ENCODE peak calls at places on chromosomes 16 and 17, in four cellular contexts. Z is transverse colon, A is left ventricle myocardium inferior, R is cardiac muscle cell. F is an unnamed sample.

GRCh38 chr16:48687421-48688038 is 77.5 kb upstream of the N4BP1 start:
- DNase-seq in Z (peak; percentile 18), A (peak; percentile 32), R (peak; percentile 82), F (no peak)

GRCh38 chr17:65171753-65172152 is 34.6 kb downstream of the RGS9 start:
- DNase-seq in Z (no peak), A (no peak), R (no peak), F (no peak)

GRCh38 chr16:17362946-17363345 is 107.8 kb downstream of the XYLT1 start:
- DNase-seq in Z (no peak), A (no peak), R (no peak), F (no peak)

GRCh38 chr16:19294156-19294649 is 8.7 kb downstream of the CLEC19A start:
- DNase-seq in Z (peak; percentile 37), A (peak; percentile 46), R (no peak), F (no peak)

GRCh38 chr17:6468051-6468790 is 24.0 kb downstream of the PIMREG start:
- DNase-seq in Z (no peak), A (no peak), R (no peak), F (no peak)

GRCh38 chr16:56606688-56607618 is 1.4 kb upstream of the MT2A start:
- DNase-seq in Z (peak; percentile 67), A (peak; percentile 68), R (no peak), F (peak; percentile 24)

GRCh38 chr16:4517812-4518211 is 20.8 kb downstream of the CDIP1 start:
- DNase-seq in Z (no peak), A (no peak), R (peak; percentile 67), F (no peak)

GRCh38 chr16:50665128-50665878 is 15.8 kb downstream of the SNX20 start:
- DNase-seq in Z (peak; percentile 82), A (peak; percentile 74), R (peak; percentile 83), F (peak; percentile 71)

GRCh38 chr16:15608398-15609285 is 34.3 kb downstream of the MARF1 start:
- DNase-seq in Z (no peak), A (no peak), R (no peak), F (no peak)

GRCh38 chr17:44792276-44792675 is 33.5 kb downstream of the ADAM11 start:
- DNase-seq in Z (no peak), A (no peak), R (no peak), F (no peak)

GRCh38 chr17:61426482-61427304 is 25.5 kb upstream of the TBX4 start:
- DNase-seq in Z (no peak), A (no peak), R (no peak), F (no peak)

GRCh38 chr16:55498101-55498500 is 10.8 kb upstream of the LPCAT2 start:
- DNase-seq in Z (no peak), A (no peak), R (no peak), F (no peak)

GRCh38 chr17:79840989-79841286 is 1.7 kb upstream of the CBX4 start:
- DNase-seq in Z (no peak), A (no peak), R (no peak), F (no peak)

GRCh38 chr16:85262558-85263196 is 150.4 kb upstream of the CIBAR2 start:
- DNase-seq in Z (no peak), A (no peak), R (no peak), F (no peak)

GRCh38 chr16:2960183-2961010 is 3.7 kb upstream of the KREMEN2 start:
- DNase-seq in Z (peak; percentile 20), A (no peak), R (no peak), F (no peak)

GRCh38 chr16:16019488-16019887 is 70.1 kb downstream of the ABCC1 start:
- DNase-seq in Z (no peak), A (no peak), R (no peak), F (no peak)

GRCh38 chr16:7209598-7209997 is 123.0 kb upstream of the RBFOX1 start:
- DNase-seq in Z (no peak), A (no peak), R (no peak), F (no peak)

GRCh38 chr17:49548506-49549310 is 27.0 kb upstream of the NXPH3 start:
- DNase-seq in Z (no peak), A (peak; percentile 62), R (peak; percentile 48), F (no peak)

GRCh38 chr16:89784409-89784808 is 32.0 kb downstream of the FANCA start:
- DNase-seq in Z (no peak), A (no peak), R (no peak), F (no peak)

GRCh38 chr16:27273670-27274522 is 5.3 kb upstream of the NSMCE1 start:
- DNase-seq in Z (peak; percentile 41), A (no peak), R (no peak), F (peak; percentile 44)

GRCh38 chr17:78110363-78111011 is 18.1 kb downstream of the TMC6 start:
- DNase-seq in Z (no peak), A (peak; percentile 42), R (no peak), F (no peak)

GRCh38 chr17:3590231-3590630 is 19.0 kb downstream of the TRPV1 start:
- DNase-seq in Z (no peak), A (no peak), R (no peak), F (no peak)

GRCh38 chr16:17744903-17745581 is 274.3 kb upstream of the XYLT1 start:
- DNase-seq in Z (no peak), A (no peak), R (peak; percentile 25), F (no peak)

GRCh38 chr16:53094013-53094630 is 39.3 kb downstream of the CHD9 start:
- DNase-seq in Z (peak; percentile 90), A (peak; percentile 68), R (peak; percentile 34), F (no peak)

GRCh38 chr17:68133370-68134045 is 98.0 kb downstream of the KPNA2 start:
- DNase-seq in Z (no peak), A (peak; percentile 41), R (no peak), F (no peak)

GRCh38 chr16:87765776-87766484 is at the start of gene KLHDC4:
- DNase-seq in Z (peak; percentile 94), A (peak; percentile 91), R (peak; percentile 91), F (peak; percentile 76)
- H3K4me3 ChIP-seq in Z (peak within 1 kb of the TSS; percentile 66), A (peak within 1 kb of the TSS; percentile 100), R (peak within 1 kb of the TSS; percentile 67), F (peak within 1 kb of the TSS; percentile 71)

GRCh38 chr17:62630365-62631085 is 3.1 kb downstream of the MRC2 start:
- DNase-seq in Z (no peak), A (no peak), R (no peak), F (no peak)
- H3K4me1 ChIP-seq in Z (peaks cover 20% of the 10 kb centered on the region), A (peaks cover 30% of the 10 kb centered on the region), R (peaks cover 23% of the 10 kb centered on the region), F (peaks cover 6% of the 10 kb centered on the region)

GRCh38 chr17:59761385-59762021 is 54.0 kb downstream of the VMP1 start:
- DNase-seq in Z (no peak), A (no peak), R (peak; percentile 56), F (no peak)
- H3K27ac ChIP-seq in Z (peak overlapping the region; percentile 53), A (no peak overlapping the region), R (peak overlapping the region; percentile 92), F (no peak overlapping the region)

DNA sequence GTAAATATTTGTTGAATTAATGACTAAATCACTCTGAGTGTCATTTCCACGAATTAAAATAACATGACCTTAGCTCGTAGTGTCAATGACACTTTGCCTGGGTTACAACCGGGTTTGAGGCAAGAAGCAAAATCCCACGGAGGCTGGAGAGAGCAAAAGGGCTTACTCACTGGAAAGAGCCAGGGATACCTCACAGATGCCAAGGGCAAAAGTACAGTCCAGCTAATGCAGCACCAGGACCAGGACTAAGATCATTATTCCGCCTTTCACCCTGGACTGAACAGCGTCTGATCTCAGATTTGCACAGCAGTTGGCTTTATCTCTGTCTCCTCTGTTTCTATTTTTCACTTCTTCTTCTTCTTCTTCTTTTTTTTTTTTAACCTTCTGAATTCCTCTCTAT is 175.5 kb downstream of the SHISA9 start:
- DNase-seq in Z (no peak), A (no peak), R (no peak), F (no peak)
- H3K4me3 ChIP-seq in Z (no peak overlapping the region), A (no peak overlapping the region), R (no peak overlapping the region), F (no peak overlapping the region)

DNA sequence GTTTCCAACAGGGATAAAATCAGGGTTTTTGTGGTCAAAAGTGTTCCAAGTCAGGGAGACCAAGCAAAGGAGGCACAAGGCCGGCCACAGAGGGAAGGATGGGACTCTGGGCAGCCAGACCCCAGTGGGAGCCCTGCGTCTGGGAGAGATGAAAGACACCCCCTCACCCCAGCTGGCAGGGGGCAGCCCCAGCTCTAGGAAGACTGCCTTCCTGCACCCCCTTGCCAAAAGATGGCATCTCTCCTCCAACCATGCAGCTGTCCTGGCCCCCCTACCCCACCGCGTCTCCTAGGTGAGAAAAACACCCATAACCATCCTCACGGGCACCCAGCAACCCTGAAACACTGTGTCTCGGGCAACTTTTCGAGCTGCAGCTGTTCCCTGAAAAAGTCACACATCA is 51.3 kb downstream of the CUEDC1 start:
- DNase-seq in Z (no peak), A (no peak), R (no peak), F (no peak)
- H3K4me1 ChIP-seq in Z (peaks cover 67% of the 10 kb centered on the region), A (peaks cover 93% of the 10 kb centered on the region), R (peaks cover 16% of the 10 kb centered on the region), F (peaks cover 8% of the 10 kb centered on the region)

GRCh38 chr16:66881964-66882508 is 1.7 kb downstream of the PDP2 start:
- DNase-seq in Z (no peak), A (no peak), R (no peak), F (no peak)

GRCh38 chr16:66881560-66881959 is 1.2 kb downstream of the PDP2 start:
- DNase-seq in Z (no peak), A (no peak), R (no peak), F (no peak)

GRCh38 chr16:66880288-66881013 is at the start of gene PDP2:
- DNase-seq in Z (peak; percentile 96), A (peak; percentile 94), R (peak; percentile 96), F (peak; percentile 92)

GRCh38 chr16:66882702-66883101 is 2.4 kb downstream of the PDP2 start:
- DNase-seq in Z (no peak), A (no peak), R (no peak), F (no peak)

DNA sequence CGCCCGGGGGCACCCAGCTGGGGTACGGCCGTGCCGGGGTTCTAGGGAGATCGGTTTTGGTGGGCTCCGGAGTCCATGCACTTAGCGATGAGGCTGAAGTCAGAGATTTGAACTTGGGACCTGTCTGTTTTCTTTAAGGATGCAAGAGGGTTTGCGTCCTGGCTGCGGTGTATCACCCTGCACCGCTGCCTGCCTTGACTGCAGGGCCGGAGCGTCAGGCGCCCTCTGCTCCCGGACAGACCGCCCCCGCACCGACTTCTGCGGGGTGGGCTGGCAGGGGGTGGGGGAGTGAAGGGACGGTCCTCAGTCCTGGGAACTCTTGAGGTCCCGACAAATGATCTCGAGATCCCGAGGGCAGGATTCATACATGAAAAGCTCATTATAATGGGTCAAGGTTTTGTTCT is 701 bp downstream of the PDP2 start:
- DNase-seq in Z (no peak), A (no peak), R (no peak), F (no peak)
- H3K27ac ChIP-seq in Z (peak overlapping the region; percentile 72), A (peak overlapping the region; percentile 55), R (no peak overlapping the region), F (peak overlapping the region; percentile 67)

GRCh38 chr17:75345514-75346167 is 56.4 kb upstream of the SLC25A19 start:
- DNase-seq in Z (peak; percentile 37), A (no peak), R (no peak), F (peak; percentile 36)
- H3K4me3 ChIP-seq in Z (no peak overlapping the region), A (no peak overlapping the region), R (no peak overlapping the region), F (peak overlapping the region; percentile 43)

GRCh38 chr17:72494576-72494975 is 373.8 kb downstream of the SOX9 start:
- DNase-seq in Z (no peak), A (no peak), R (no peak), F (no peak)

GRCh38 chr17:72489273-72489641 is 368.4 kb downstream of the SOX9 start:
- DNase-seq in Z (peak; percentile 60), A (no peak), R (no peak), F (no peak)

GRCh38 chr17:72492941-72493340 is 372.1 kb downstream of the SOX9 start:
- DNase-seq in Z (no peak), A (no peak), R (no peak), F (no peak)

GRCh38 chr17:72491102-72491501 is 370.3 kb downstream of the SOX9 start:
- DNase-seq in Z (no peak), A (no peak), R (no peak), F (no peak)

GRCh38 chr17:72492494-72492893 is 371.7 kb downstream of the SOX9 start:
- DNase-seq in Z (no peak), A (no peak), R (no peak), F (no peak)
- H3K4me1 ChIP-seq in Z (peaks cover 17% of the 10 kb centered on the region), A (no peaks in the 10 kb centered on the region), R (no peaks in the 10 kb centered on the region), F (no peaks in the 10 kb centered on the region)